ENCODE peak calls at places on chromosome 12, in eight cellular contexts. U is BJ, B is T-helper 9 cell, F is H7, E is T-cell, A is HEK293T, H is psoas muscle, Y is GM12865. V is an unnamed sample.
A peak's percentile ranks its signal among the peaks of the same experiment; 100 is the strongest.

GRCh38 chr12:6921996-6922935 is 5.5 kb upstream of the ATN1 start:
- DNase-seq in F (peak; percentile 2), H (no peak), U (no peak), A (no peak), B (no peak), Y (peak; percentile 64), E (no peak), V (no peak)

GRCh38 chr12:6961695-6962284 is 8.7 kb downstream of the PHB2 start:
- DNase-seq in E (no peak), H (peak; percentile 69), B (no peak), Y (peak; percentile 91), F (peak; percentile 92), U (no peak), A (peak; percentile 79), V (peak; percentile 87)

GRCh38 chr12:60152756-60153155 is 556.9 kb downstream of the SLC16A7 start:
- DNase-seq in A (no peak), F (no peak), H (no peak), E (no peak), Y (no peak), B (no peak), U (no peak), V (no peak)

GRCh38 chr12:57260366-57260765 is 9.4 kb upstream of the STAC3 start:
- DNase-seq in E (no peak), B (no peak), Y (no peak), A (no peak), H (no peak), F (no peak), U (no peak), V (no peak)

GRCh38 chr12:52877242-52877641 is 27.6 kb downstream of the KRT8 start:
- DNase-seq in Y (no peak), E (no peak), U (no peak), B (no peak), A (no peak), H (no peak), F (no peak), V (no peak)

GRCh38 chr12:116183741-116184141 is 93.8 kb downstream of the MED13L start:
- DNase-seq in F (no peak), H (no peak), Y (no peak), U (no peak), A (no peak), E (no peak), B (no peak), V (no peak)

GRCh38 chr12:12939888-12940287 is 12.1 kb downstream of the GPRC5D start:
- DNase-seq in E (no peak), F (no peak), B (no peak), Y (peak; percentile 13), H (no peak), A (no peak), U (no peak), V (no peak)

GRCh38 chr12:130086248-130086647 is 76.0 kb upstream of the FZD10 start:
- DNase-seq in B (no peak), H (no peak), U (no peak), Y (no peak), F (no peak), E (no peak), A (no peak), V (no peak)

GRCh38 chr12:122867701-122868461 is 28.0 kb downstream of the VPS37B start:
- DNase-seq in B (no peak), A (peak; percentile 31), E (no peak), U (no peak), F (peak; percentile 93), Y (no peak), H (peak; percentile 60), V (peak; percentile 75)

GRCh38 chr12:87427770-87428169 is 601.4 kb downstream of the C12orf50 start:
- DNase-seq in H (no peak), B (no peak), A (no peak), U (no peak), E (no peak), F (no peak), Y (no peak), V (no peak)

GRCh38 chr12:70091021-70091521 is 152.2 kb upstream of the CNOT2 start:
- DNase-seq in A (no peak), H (no peak), B (no peak), F (no peak), Y (no peak), E (no peak), U (no peak), V (no peak)